ENCODE peak calls at places on chromosomes 11 and 22, in six cellular contexts. One of them, this sample, is unnamed.
A peak's percentile ranks its signal among the peaks of the same experiment; 100 is the strongest.

GRCh38 chr11:93939084-93939780 is 81.9 kb upstream of the HEPHL1 start:
- DNase-seq in activated naive CD8-positive, alpha-beta T cell treated with anti-CD3 and anti-CD28 coated beads, Interleukin-2, amount 50 U/mL, for 24 hours: no peak
- DNase-seq in H7: no peak
- DNase-seq in activated CD4-positive, alpha-beta T cell treated with anti-CD3 and anti-CD28 coated beads, Interleukin-2, amount 50 U/mL, for 1 hour: no peak
- DNase-seq in stimulated activated CD4-positive, alpha-beta T cell treated with anti-CD3 and anti-CD28 coated beads, Interleukin-12 subunit alpha, Interleukin-12 subunit beta, amount 100 ng/mL, for 24 hours: no peak
- DNase-seq in A172: no peak
- DNase-seq in this sample: peak; percentile 96

GRCh38 chr11:77561257-77561656 is 28.5 kb upstream of the AQP11 start:
- DNase-seq in stimulated activated CD4-positive, alpha-beta T cell treated with anti-CD3 and anti-CD28 coated beads, Interleukin-12 subunit alpha, Interleukin-12 subunit beta, amount 100 ng/mL, for 24 hours: no peak
- DNase-seq in H7: no peak
- DNase-seq in activated naive CD8-positive, alpha-beta T cell treated with anti-CD3 and anti-CD28 coated beads, Interleukin-2, amount 50 U/mL, for 24 hours: no peak
- DNase-seq in A172: no peak
- DNase-seq in activated CD4-positive, alpha-beta T cell treated with anti-CD3 and anti-CD28 coated beads, Interleukin-2, amount 50 U/mL, for 1 hour: no peak
- DNase-seq in this sample: no peak

GRCh38 chr22:23301591-23301990 is 121.3 kb downstream of the BCR start:
- DNase-seq in H7: no peak
- DNase-seq in activated CD4-positive, alpha-beta T cell treated with anti-CD3 and anti-CD28 coated beads, Interleukin-2, amount 50 U/mL, for 1 hour: no peak
- DNase-seq in activated naive CD8-positive, alpha-beta T cell treated with anti-CD3 and anti-CD28 coated beads, Interleukin-2, amount 50 U/mL, for 24 hours: no peak
- DNase-seq in stimulated activated CD4-positive, alpha-beta T cell treated with anti-CD3 and anti-CD28 coated beads, Interleukin-12 subunit alpha, Interleukin-12 subunit beta, amount 100 ng/mL, for 24 hours: no peak
- DNase-seq in A172: no peak
- DNase-seq in this sample: no peak

GRCh38 chr11:110134120-110134519 is 40.9 kb downstream of the ZC3H12C start:
- DNase-seq in activated naive CD8-positive, alpha-beta T cell treated with anti-CD3 and anti-CD28 coated beads, Interleukin-2, amount 50 U/mL, for 24 hours: no peak
- DNase-seq in activated CD4-positive, alpha-beta T cell treated with anti-CD3 and anti-CD28 coated beads, Interleukin-2, amount 50 U/mL, for 1 hour: no peak
- DNase-seq in A172: no peak
- DNase-seq in H7: no peak
- DNase-seq in stimulated activated CD4-positive, alpha-beta T cell treated with anti-CD3 and anti-CD28 coated beads, Interleukin-12 subunit alpha, Interleukin-12 subunit beta, amount 100 ng/mL, for 24 hours: no peak
- DNase-seq in this sample: no peak

GRCh38 chr22:44330727-44331660 is 18.2 kb upstream of the SHISAL1 start:
- DNase-seq in activated naive CD8-positive, alpha-beta T cell treated with anti-CD3 and anti-CD28 coated beads, Interleukin-2, amount 50 U/mL, for 24 hours: no peak
- DNase-seq in H7: peak; percentile 94
- DNase-seq in activated CD4-positive, alpha-beta T cell treated with anti-CD3 and anti-CD28 coated beads, Interleukin-2, amount 50 U/mL, for 1 hour: no peak
- DNase-seq in stimulated activated CD4-positive, alpha-beta T cell treated with anti-CD3 and anti-CD28 coated beads, Interleukin-12 subunit alpha, Interleukin-12 subunit beta, amount 100 ng/mL, for 24 hours: no peak
- DNase-seq in A172: no peak
- DNase-seq in this sample: peak; percentile 13

GRCh38 chr11:68355471-68355870 is 43.1 kb downstream of the LRP5 start:
- DNase-seq in activated CD4-positive, alpha-beta T cell treated with anti-CD3 and anti-CD28 coated beads, Interleukin-2, amount 50 U/mL, for 1 hour: no peak
- DNase-seq in H7: no peak
- DNase-seq in activated naive CD8-positive, alpha-beta T cell treated with anti-CD3 and anti-CD28 coated beads, Interleukin-2, amount 50 U/mL, for 24 hours: no peak
- DNase-seq in A172: no peak
- DNase-seq in stimulated activated CD4-positive, alpha-beta T cell treated with anti-CD3 and anti-CD28 coated beads, Interleukin-12 subunit alpha, Interleukin-12 subunit beta, amount 100 ng/mL, for 24 hours: no peak
- DNase-seq in this sample: no peak

GRCh38 chr11:9726313-9727022 is 62.6 kb downstream of the SWAP70 start:
- DNase-seq in stimulated activated CD4-positive, alpha-beta T cell treated with anti-CD3 and anti-CD28 coated beads, Interleukin-12 subunit alpha, Interleukin-12 subunit beta, amount 100 ng/mL, for 24 hours: no peak
- DNase-seq in H7: no peak
- DNase-seq in activated naive CD8-positive, alpha-beta T cell treated with anti-CD3 and anti-CD28 coated beads, Interleukin-2, amount 50 U/mL, for 24 hours: no peak
- DNase-seq in activated CD4-positive, alpha-beta T cell treated with anti-CD3 and anti-CD28 coated beads, Interleukin-2, amount 50 U/mL, for 1 hour: no peak
- DNase-seq in A172: peak; percentile 65
- DNase-seq in this sample: peak; percentile 83

GRCh38 chr22:25939384-25939783 is 197.4 kb downstream of the MYO18B start:
- DNase-seq in H7: no peak
- DNase-seq in stimulated activated CD4-positive, alpha-beta T cell treated with anti-CD3 and anti-CD28 coated beads, Interleukin-12 subunit alpha, Interleukin-12 subunit beta, amount 100 ng/mL, for 24 hours: no peak
- DNase-seq in activated CD4-positive, alpha-beta T cell treated with anti-CD3 and anti-CD28 coated beads, Interleukin-2, amount 50 U/mL, for 1 hour: no peak
- DNase-seq in A172: no peak
- DNase-seq in activated naive CD8-positive, alpha-beta T cell treated with anti-CD3 and anti-CD28 coated beads, Interleukin-2, amount 50 U/mL, for 24 hours: no peak
- DNase-seq in this sample: no peak

GRCh38 chr11:123474994-123475393 is 44.9 kb downstream of the GRAMD1B start:
- DNase-seq in H7: no peak
- DNase-seq in A172: peak; percentile 26
- DNase-seq in stimulated activated CD4-positive, alpha-beta T cell treated with anti-CD3 and anti-CD28 coated beads, Interleukin-12 subunit alpha, Interleukin-12 subunit beta, amount 100 ng/mL, for 24 hours: no peak
- DNase-seq in activated CD4-positive, alpha-beta T cell treated with anti-CD3 and anti-CD28 coated beads, Interleukin-2, amount 50 U/mL, for 1 hour: no peak
- DNase-seq in activated naive CD8-positive, alpha-beta T cell treated with anti-CD3 and anti-CD28 coated beads, Interleukin-2, amount 50 U/mL, for 24 hours: no peak
- DNase-seq in this sample: no peak

GRCh38 chr11:61587541-61587941 is 6.7 kb upstream of the SYT7 start:
- DNase-seq in stimulated activated CD4-positive, alpha-beta T cell treated with anti-CD3 and anti-CD28 coated beads, Interleukin-12 subunit alpha, Interleukin-12 subunit beta, amount 100 ng/mL, for 24 hours: no peak
- DNase-seq in activated naive CD8-positive, alpha-beta T cell treated with anti-CD3 and anti-CD28 coated beads, Interleukin-2, amount 50 U/mL, for 24 hours: peak; percentile 26
- DNase-seq in H7: peak; percentile 95
- DNase-seq in A172: no peak
- DNase-seq in activated CD4-positive, alpha-beta T cell treated with anti-CD3 and anti-CD28 coated beads, Interleukin-2, amount 50 U/mL, for 1 hour: peak; percentile 30
- DNase-seq in this sample: no peak

GRCh38 chr11:27933992-27934829 is 173.7 kb downstream of the KIF18A start:
- DNase-seq in A172: peak; percentile 100
- DNase-seq in stimulated activated CD4-positive, alpha-beta T cell treated with anti-CD3 and anti-CD28 coated beads, Interleukin-12 subunit alpha, Interleukin-12 subunit beta, amount 100 ng/mL, for 24 hours: no peak
- DNase-seq in H7: peak; percentile 20
- DNase-seq in activated CD4-positive, alpha-beta T cell treated with anti-CD3 and anti-CD28 coated beads, Interleukin-2, amount 50 U/mL, for 1 hour: no peak
- DNase-seq in activated naive CD8-positive, alpha-beta T cell treated with anti-CD3 and anti-CD28 coated beads, Interleukin-2, amount 50 U/mL, for 24 hours: no peak
- DNase-seq in this sample: peak; percentile 67

GRCh38 chr11:118791961-118792578 is 1.1 kb upstream of the DDX6 start:
- DNase-seq in A172: no peak
- DNase-seq in activated naive CD8-positive, alpha-beta T cell treated with anti-CD3 and anti-CD28 coated beads, Interleukin-2, amount 50 U/mL, for 24 hours: peak; percentile 59
- DNase-seq in stimulated activated CD4-positive, alpha-beta T cell treated with anti-CD3 and anti-CD28 coated beads, Interleukin-12 subunit alpha, Interleukin-12 subunit beta, amount 100 ng/mL, for 24 hours: peak; percentile 32
- DNase-seq in activated CD4-positive, alpha-beta T cell treated with anti-CD3 and anti-CD28 coated beads, Interleukin-2, amount 50 U/mL, for 1 hour: peak; percentile 23
- DNase-seq in H7: peak; percentile 78
- DNase-seq in this sample: peak; percentile 29

GRCh38 chr11:94776351-94777321 is 8.5 kb downstream of the AMOTL1 start:
- DNase-seq in activated naive CD8-positive, alpha-beta T cell treated with anti-CD3 and anti-CD28 coated beads, Interleukin-2, amount 50 U/mL, for 24 hours: no peak
- DNase-seq in H7: no peak
- DNase-seq in activated CD4-positive, alpha-beta T cell treated with anti-CD3 and anti-CD28 coated beads, Interleukin-2, amount 50 U/mL, for 1 hour: no peak
- DNase-seq in A172: peak; percentile 47
- DNase-seq in stimulated activated CD4-positive, alpha-beta T cell treated with anti-CD3 and anti-CD28 coated beads, Interleukin-12 subunit alpha, Interleukin-12 subunit beta, amount 100 ng/mL, for 24 hours: no peak
- DNase-seq in this sample: peak; percentile 72

GRCh38 chr22:18156878-18157713 is 7.1 kb downstream of the USP18 start:
- DNase-seq in H7: peak; percentile 91
- DNase-seq in stimulated activated CD4-positive, alpha-beta T cell treated with anti-CD3 and anti-CD28 coated beads, Interleukin-12 subunit alpha, Interleukin-12 subunit beta, amount 100 ng/mL, for 24 hours: peak; percentile 49
- DNase-seq in activated CD4-positive, alpha-beta T cell treated with anti-CD3 and anti-CD28 coated beads, Interleukin-2, amount 50 U/mL, for 1 hour: peak; percentile 41
- DNase-seq in A172: peak; percentile 91
- DNase-seq in activated naive CD8-positive, alpha-beta T cell treated with anti-CD3 and anti-CD28 coated beads, Interleukin-2, amount 50 U/mL, for 24 hours: peak; percentile 73
- DNase-seq in this sample: peak; percentile 88

GRCh38 chr11:64659417-64660144 is 63.4 kb downstream of the NRXN2 start:
- DNase-seq in stimulated activated CD4-positive, alpha-beta T cell treated with anti-CD3 and anti-CD28 coated beads, Interleukin-12 subunit alpha, Interleukin-12 subunit beta, amount 100 ng/mL, for 24 hours: no peak
- DNase-seq in A172: peak; percentile 89
- DNase-seq in activated naive CD8-positive, alpha-beta T cell treated with anti-CD3 and anti-CD28 coated beads, Interleukin-2, amount 50 U/mL, for 24 hours: no peak
- DNase-seq in H7: no peak
- DNase-seq in activated CD4-positive, alpha-beta T cell treated with anti-CD3 and anti-CD28 coated beads, Interleukin-2, amount 50 U/mL, for 1 hour: no peak
- DNase-seq in this sample: peak; percentile 94

GRCh38 chr11:6657346-6657745 is 1.7 kb upstream of the DCHS1 start:
- DNase-seq in A172: no peak
- DNase-seq in activated naive CD8-positive, alpha-beta T cell treated with anti-CD3 and anti-CD28 coated beads, Interleukin-2, amount 50 U/mL, for 24 hours: no peak
- DNase-seq in H7: no peak
- DNase-seq in stimulated activated CD4-positive, alpha-beta T cell treated with anti-CD3 and anti-CD28 coated beads, Interleukin-12 subunit alpha, Interleukin-12 subunit beta, amount 100 ng/mL, for 24 hours: no peak
- DNase-seq in activated CD4-positive, alpha-beta T cell treated with anti-CD3 and anti-CD28 coated beads, Interleukin-2, amount 50 U/mL, for 1 hour: no peak
- DNase-seq in this sample: no peak

GRCh38 chr11:1109918-1110705 is 35.4 kb downstream of the MUC2 start:
- DNase-seq in A172: no peak
- DNase-seq in activated CD4-positive, alpha-beta T cell treated with anti-CD3 and anti-CD28 coated beads, Interleukin-2, amount 50 U/mL, for 1 hour: no peak
- DNase-seq in stimulated activated CD4-positive, alpha-beta T cell treated with anti-CD3 and anti-CD28 coated beads, Interleukin-12 subunit alpha, Interleukin-12 subunit beta, amount 100 ng/mL, for 24 hours: no peak
- DNase-seq in H7: no peak
- DNase-seq in activated naive CD8-positive, alpha-beta T cell treated with anti-CD3 and anti-CD28 coated beads, Interleukin-2, amount 50 U/mL, for 24 hours: no peak
- DNase-seq in this sample: no peak